ENCODE peak calls at places on chromosomes 1 and 21, in eight cellular contexts. T, Z, F, W, P, U, M and Q are unnamed samples.
A peak's percentile ranks its signal among the peaks of the same experiment; 100 is the strongest.

GRCh38 chr1:196178083-196178635 is 430.1 kb downstream of the KCNT2 start:
- DNase-seq in F (no peak), Z (no peak), P (peak; percentile 23), T (no peak), U (no peak), M (no peak), W (no peak), Q (no peak)

GRCh38 chr1:97920275-97920831 is 481 bp downstream of the DPYD start:
- DNase-seq in M (no peak), F (no peak), U (peak; percentile 43), P (peak; percentile 38), Z (peak; percentile 4), W (no peak), T (no peak), Q (no peak)

GRCh38 chr1:95375201-95375600 is 141.2 kb downstream of the RWDD3 start:
- DNase-seq in Z (no peak), F (no peak), M (no peak), T (no peak), P (no peak), U (no peak), W (no peak), Q (no peak)

GRCh38 chr1:245166471-245166885 is 11.7 kb downstream of the KIF26B start:
- DNase-seq in F (no peak), Z (no peak), W (no peak), M (peak; percentile 53), P (peak; percentile 64), T (no peak), U (no peak), Q (no peak)

GRCh38 chr21:35138665-35139381 is 89.7 kb upstream of the RUNX1 start:
- DNase-seq in F (no peak), P (peak; percentile 85), T (no peak), W (no peak), Z (no peak), U (peak; percentile 19), M (no peak), Q (no peak)

GRCh38 chr21:45002381-45003204 is 62.8 kb downstream of the SLX9 start:
- DNase-seq in P (no peak), M (no peak), Z (no peak), F (no peak), W (no peak), U (no peak), T (peak; percentile 52), Q (no peak)

GRCh38 chr1:201230676-201231075 is 40.1 kb downstream of the IGFN1 start:
- DNase-seq in T (peak; percentile 25), M (no peak), Z (no peak), F (no peak), P (no peak), U (no peak), W (no peak), Q (no peak)

GRCh38 chr1:151811181-151811580 is 6.0 kb upstream of the LINGO4 start:
- DNase-seq in U (no peak), Z (no peak), T (no peak), P (peak; percentile 61), W (no peak), M (no peak), F (no peak), Q (no peak)

GRCh38 chr1:109201123-109201703 is 12.5 kb upstream of the SARS1 start:
- DNase-seq in M (peak; percentile 90), U (peak; percentile 98), P (peak; percentile 90), T (no peak), F (peak; percentile 60), W (peak; percentile 80), Z (peak; percentile 36), Q (no peak)

GRCh38 chr1:84603941-84604830 is 29.9 kb upstream of the CTBS start:
- DNase-seq in M (peak; percentile 74), Z (no peak), P (peak; percentile 95), W (no peak), F (no peak), U (peak; percentile 93), T (no peak), Q (no peak)

GRCh38 chr1:227215863-227216510 is 102.3 kb downstream of the CDC42BPA start:
- DNase-seq in W (no peak), Z (no peak), F (no peak), T (no peak), U (no peak), M (no peak), P (no peak), Q (no peak)

GRCh38 chr1:170445096-170445495 is 86.9 kb upstream of the GORAB start:
- DNase-seq in Z (no peak), F (no peak), W (no peak), U (no peak), T (no peak), M (no peak), P (peak; percentile 93), Q (no peak)

GRCh38 chr1:160125761-160126160 is 10.2 kb downstream of the ATP1A2 start:
- DNase-seq in Z (no peak), U (no peak), F (no peak), T (no peak), W (no peak), M (no peak), P (peak; percentile 25), Q (no peak)

GRCh38 chr21:45209685-45210284 is 77.9 kb downstream of the POFUT2 start:
- DNase-seq in T (no peak), W (no peak), P (no peak), M (no peak), Z (no peak), F (no peak), U (no peak), Q (no peak)

GRCh38 chr1:55893155-55893554 is 678.0 kb upstream of the USP24 start:
- DNase-seq in Z (peak; percentile 8), U (no peak), T (no peak), F (no peak), P (peak; percentile 62), M (no peak), W (no peak), Q (peak; percentile 18)

GRCh38 chr1:236516929-236517704 is 6.7 kb upstream of the LGALS8 start:
- DNase-seq in U (no peak), W (no peak), P (peak; percentile 70), T (no peak), M (no peak), Z (peak; percentile 33), F (no peak), Q (peak; percentile 81)

GRCh38 chr1:152461544-152461943 is 47.5 kb upstream of the CRNN start:
- DNase-seq in F (peak; percentile 51), Z (no peak), U (peak; percentile 31), M (peak; percentile 51), W (peak; percentile 73), T (no peak), P (peak; percentile 77), Q (no peak)

GRCh38 chr1:189429610-189430009 is 1048.1 kb downstream of the BRINP3 start:
- DNase-seq in W (no peak), M (peak; percentile 61), U (no peak), P (peak; percentile 58), F (no peak), T (no peak), Z (peak; percentile 2), Q (peak; percentile 32)

GRCh38 chr1:201763439-201764140 is 65.4 kb upstream of the IPO9 start:
- DNase-seq in F (no peak), Z (no peak), P (peak; percentile 85), W (no peak), U (no peak), M (no peak), T (no peak), Q (no peak)

GRCh38 chr21:42843021-42843420 is 36.3 kb downstream of the WDR4 start:
- DNase-seq in F (no peak), P (no peak), U (no peak), W (peak; percentile 44), T (no peak), M (no peak), Z (no peak), Q (no peak)

GRCh38 chr21:40404319-40404906 is 442.5 kb downstream of the DSCAM start:
- DNase-seq in Z (no peak), W (no peak), U (peak; percentile 36), P (no peak), M (no peak), F (no peak), T (no peak), Q (no peak)

GRCh38 chr21:36551326-36551725 is 71.4 kb upstream of the CLDN14 start:
- DNase-seq in U (no peak), P (no peak), W (no peak), Z (no peak), T (no peak), M (no peak), F (no peak), Q (no peak)

DNA sequence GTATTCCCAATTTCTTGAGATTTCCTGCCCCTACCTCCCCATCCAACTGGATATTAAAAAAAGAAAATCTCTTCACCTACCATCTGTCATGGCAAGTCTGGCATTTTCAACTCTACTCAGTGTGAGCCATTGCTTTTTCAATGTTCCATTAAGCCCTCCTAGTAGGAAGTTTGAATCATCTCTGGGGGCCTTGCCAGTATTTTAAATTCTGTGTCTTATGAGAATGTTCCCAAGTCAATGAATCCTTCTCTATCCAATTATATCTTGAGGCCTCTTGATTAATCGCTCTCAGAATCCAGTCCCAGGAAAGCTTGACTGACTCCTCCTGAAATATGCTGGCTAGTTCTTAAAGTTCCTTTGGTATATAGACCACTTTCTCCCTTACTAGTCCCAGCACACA is 91.5 kb downstream of the NGF start:
- DNase-seq in Z (no peak), F (no peak), M (no peak), T (no peak), P (peak; percentile 43), W (no peak), U (no peak), Q (no peak)
- H3K4me3 ChIP-seq in Z (no peak overlapping the region), F (no peak overlapping the region), M (no peak overlapping the region), T (no peak overlapping the region), P (no peak overlapping the region), W (no peak overlapping the region), U (no peak overlapping the region), Q (no peak overlapping the region)

DNA sequence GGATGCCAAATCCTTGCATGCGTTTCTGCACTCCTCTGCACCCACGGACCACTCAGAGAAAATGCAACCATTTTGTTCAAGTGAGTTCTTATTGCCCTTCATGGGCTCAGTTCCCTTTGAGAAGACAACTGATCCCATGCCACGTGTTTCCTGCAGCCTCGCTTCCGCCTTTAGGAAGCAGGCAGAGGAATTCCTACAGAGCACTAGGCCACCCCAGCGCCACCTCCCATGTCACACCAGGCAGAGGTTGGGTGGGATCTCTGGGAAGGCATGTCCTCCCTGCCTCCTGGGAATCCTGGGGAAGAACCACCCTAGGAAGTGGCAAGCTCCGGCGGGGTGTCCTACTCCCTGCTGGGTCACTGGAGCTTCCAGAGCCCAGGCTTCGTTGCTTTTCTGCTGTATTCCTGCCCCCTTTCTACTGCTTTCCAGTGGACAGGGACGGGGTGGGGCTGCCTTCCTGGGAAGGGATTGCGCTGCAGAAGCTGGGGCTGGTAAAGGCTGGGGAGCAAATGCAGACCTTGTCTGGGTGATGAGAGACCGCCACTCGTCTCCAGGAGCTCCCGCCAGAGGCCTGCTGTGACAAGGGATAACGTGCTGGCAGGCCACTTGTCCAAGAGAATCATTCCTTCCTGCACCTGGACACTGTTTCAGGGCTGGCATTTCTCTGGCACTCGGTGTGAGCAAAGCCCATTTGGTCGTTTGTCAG is 478.2 kb upstream of the VAMP3 start:
- DNase-seq in U (no peak), W (peak; percentile 52), F (no peak), P (no peak), Z (no peak), M (peak; percentile 39), T (no peak), Q (no peak)
- H3K4me3 ChIP-seq in U (no peak overlapping the region), W (no peak overlapping the region), F (no peak overlapping the region), P (no peak overlapping the region), Z (no peak overlapping the region), M (no peak overlapping the region), T (no peak overlapping the region), Q (no peak overlapping the region)

GRCh38 chr1:10510520-10511493 is 36.1 kb downstream of the PEX14 start:
- DNase-seq in T (no peak), F (peak; percentile 44), M (peak; percentile 28), Z (peak; percentile 50), P (peak; percentile 93), U (peak; percentile 92), W (no peak), Q (no peak)
- H3K4me3 ChIP-seq in T (no peak overlapping the region), F (no peak overlapping the region), M (no peak overlapping the region), Z (no peak overlapping the region), P (peak overlapping the region; percentile 15), U (peak overlapping the region; percentile 6), W (no peak overlapping the region), Q (peak overlapping the region; percentile 19)

GRCh38 chr1:58780586-58781452 is 3.0 kb downstream of the JUN start:
- DNase-seq in P (peak; percentile 34), W (no peak), T (no peak), F (no peak), M (no peak), U (no peak), Z (no peak), Q (no peak)
- H3K4me3 ChIP-seq in P (peak overlapping the region; percentile 93), W (peak overlapping the region; percentile 79), T (peak overlapping the region; percentile 92), F (peak overlapping the region; percentile 72), M (peak overlapping the region; percentile 90), U (peak overlapping the region; percentile 93), Z (peak overlapping the region; percentile 95), Q (peak overlapping the region; percentile 92)